ENCODE peak calls at places on chromosomes 6 and 20, in nine cellular contexts. N is astrocyte of the cerebellum; W is PC-3; Y is tibial nerve; G is cardiac muscle cell; M is neural crest cell; A is adrenal gland; J is H9; H is CD8-positive, alpha-beta T cell. P is an unnamed sample.
A peak's percentile ranks its signal among the peaks of the same experiment; 100 is the strongest.

GRCh38 chr6:112468359-112468758 is 121.2 kb downstream of the RFPL4B start:
- DNase-seq in M (no peak), N (no peak), W (peak; percentile 72), J (no peak), H (no peak), A (no peak), Y (no peak), G (peak; percentile 30), P (no peak)

GRCh38 chr6:11618533-11618932 is 81.0 kb downstream of the TMEM170B start:
- DNase-seq in A (no peak), Y (no peak), H (no peak), N (no peak), M (no peak), W (peak; percentile 56), J (no peak), G (no peak), P (no peak)

GRCh38 chr20:2246081-2246491 is 49.7 kb upstream of the TGM3 start:
- DNase-seq in H (no peak), M (no peak), W (no peak), J (peak; percentile 38), Y (no peak), N (no peak), A (no peak), G (peak; percentile 34), P (no peak)

GRCh38 chr6:107786179-107786578 is 37.9 kb downstream of the SCML4 start:
- DNase-seq in G (no peak), J (no peak), N (no peak), M (no peak), A (no peak), W (no peak), Y (no peak), H (no peak), P (no peak)

GRCh38 chr6:125781307-125781868 is 9.4 kb upstream of the NCOA7 start:
- DNase-seq in Y (no peak), G (no peak), A (peak; percentile 56), M (no peak), N (no peak), J (no peak), W (peak; percentile 31), H (no peak), P (peak; percentile 32)

GRCh38 chr6:153980176-153980575 is 58.9 kb upstream of the OPRM1 start:
- DNase-seq in N (peak; percentile 4), G (no peak), H (no peak), J (no peak), M (no peak), Y (no peak), A (no peak), W (peak; percentile 8), P (no peak)

GRCh38 chr6:136927313-136927712 is 5.2 kb downstream of the SLC35D3 start:
- DNase-seq in H (no peak), M (no peak), A (no peak), N (no peak), W (peak; percentile 6), G (no peak), Y (no peak), J (peak; percentile 51), P (no peak)

GRCh38 chr20:31758991-31759390 is 19.9 kb downstream of the TPX2 start:
- DNase-seq in Y (no peak), H (no peak), N (no peak), G (no peak), W (no peak), M (no peak), A (no peak), J (no peak), P (no peak)

GRCh38 chr20:34703573-34704176 is 469 bp upstream of the TP53INP2 start:
- DNase-seq in H (no peak), G (peak; percentile 28), Y (peak; percentile 17), J (no peak), W (peak; percentile 48), N (no peak), M (no peak), A (peak; percentile 44), P (peak; percentile 41)

DNA sequence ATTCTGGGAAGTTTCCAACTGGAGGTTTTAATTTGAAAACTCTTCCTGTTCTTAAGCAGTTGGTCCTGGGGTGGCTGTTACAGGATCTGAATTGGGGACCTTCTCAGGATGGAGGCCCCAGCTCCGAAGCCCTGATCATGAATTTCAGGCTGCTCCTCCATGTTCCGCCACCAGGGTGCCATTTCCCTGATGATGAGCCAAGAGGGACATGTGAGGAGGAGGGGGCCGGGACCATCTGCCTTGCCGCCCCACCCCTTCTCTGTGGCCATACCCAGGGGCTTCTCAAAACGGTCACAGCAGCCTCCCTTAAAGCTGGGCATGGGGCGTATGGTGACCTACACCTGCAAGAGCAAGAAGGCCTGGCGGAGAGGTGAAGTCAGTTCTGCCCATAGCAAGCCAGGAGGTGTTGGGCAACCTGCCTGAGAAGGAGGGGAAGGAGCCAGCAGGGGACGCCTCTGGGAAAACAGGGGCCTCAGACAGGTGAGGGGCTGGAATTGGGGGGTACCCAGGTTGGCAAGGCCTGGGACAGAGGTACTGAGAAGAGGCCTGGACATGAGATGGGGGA is 3.6 kb upstream of the BAK1 start:
- DNase-seq in G (no peak), Y (no peak), J (peak; percentile 73), H (no peak), N (no peak), M (peak; percentile 44), A (no peak), W (peak; percentile 53), P (peak; percentile 72)
- TF ChIP-seq CTCF in G (peak; percentile 46), Y (peak; percentile 9), J (peak; percentile 63), H (no peak), N (peak; percentile 51), M (peak; percentile 51), A (no peak), W (peak; percentile 67), P (peak; percentile 66)

GRCh38 chr20:19071442-19071717 is 141.1 kb upstream of the SLC24A3 start:
- DNase-seq in Y (no peak), N (no peak), M (no peak), J (no peak), H (no peak), W (no peak), G (no peak), A (no peak), P (no peak)

GRCh38 chr20:19072988-19073387 is 139.5 kb upstream of the SLC24A3 start:
- DNase-seq in H (no peak), J (no peak), W (no peak), G (no peak), M (no peak), Y (no peak), A (no peak), N (no peak), P (no peak)

GRCh38 chr20:19071902-19072498 is 140.4 kb upstream of the SLC24A3 start:
- DNase-seq in M (no peak), A (no peak), Y (no peak), W (no peak), N (no peak), J (no peak), H (no peak), G (no peak), P (no peak)

GRCh38 chr20:19074828-19075516 is 137.5 kb upstream of the SLC24A3 start:
- DNase-seq in G (no peak), J (no peak), M (no peak), H (peak; percentile 9), W (peak; percentile 66), A (no peak), N (no peak), Y (no peak), P (no peak)

GRCh38 chr20:19073584-19074198 is 138.8 kb upstream of the SLC24A3 start:
- DNase-seq in W (peak; percentile 20), N (no peak), J (peak; percentile 65), H (no peak), A (peak; percentile 4), Y (no peak), M (peak; percentile 6), G (peak; percentile 34), P (no peak)
- TF ChIP-seq CTCF in W (peak; percentile 66), N (no peak), J (peak; percentile 86), H (no peak), A (peak; percentile 32), Y (no peak), M (peak; percentile 53), G (no peak), P (peak; percentile 51)

GRCh38 chr20:62495798-62496325 is 20.1 kb upstream of the GATA5 start:
- DNase-seq in N (no peak), G (no peak), A (no peak), Y (no peak), M (no peak), H (no peak), J (no peak), W (no peak), P (peak; percentile 27)

GRCh38 chr20:62494980-62495797 is 19.4 kb upstream of the GATA5 start:
- DNase-seq in G (no peak), W (no peak), M (no peak), Y (no peak), J (no peak), H (no peak), A (peak; percentile 44), N (no peak), P (no peak)

GRCh38 chr20:62498874-62499273 is 23.1 kb upstream of the GATA5 start:
- DNase-seq in Y (no peak), A (no peak), W (no peak), J (no peak), H (no peak), M (no peak), G (no peak), N (no peak), P (no peak)

GRCh38 chr20:62494537-62494936 is 18.7 kb upstream of the GATA5 start:
- DNase-seq in Y (no peak), H (no peak), J (no peak), N (no peak), A (no peak), M (no peak), G (peak; percentile 43), W (no peak), P (no peak)

DNA sequence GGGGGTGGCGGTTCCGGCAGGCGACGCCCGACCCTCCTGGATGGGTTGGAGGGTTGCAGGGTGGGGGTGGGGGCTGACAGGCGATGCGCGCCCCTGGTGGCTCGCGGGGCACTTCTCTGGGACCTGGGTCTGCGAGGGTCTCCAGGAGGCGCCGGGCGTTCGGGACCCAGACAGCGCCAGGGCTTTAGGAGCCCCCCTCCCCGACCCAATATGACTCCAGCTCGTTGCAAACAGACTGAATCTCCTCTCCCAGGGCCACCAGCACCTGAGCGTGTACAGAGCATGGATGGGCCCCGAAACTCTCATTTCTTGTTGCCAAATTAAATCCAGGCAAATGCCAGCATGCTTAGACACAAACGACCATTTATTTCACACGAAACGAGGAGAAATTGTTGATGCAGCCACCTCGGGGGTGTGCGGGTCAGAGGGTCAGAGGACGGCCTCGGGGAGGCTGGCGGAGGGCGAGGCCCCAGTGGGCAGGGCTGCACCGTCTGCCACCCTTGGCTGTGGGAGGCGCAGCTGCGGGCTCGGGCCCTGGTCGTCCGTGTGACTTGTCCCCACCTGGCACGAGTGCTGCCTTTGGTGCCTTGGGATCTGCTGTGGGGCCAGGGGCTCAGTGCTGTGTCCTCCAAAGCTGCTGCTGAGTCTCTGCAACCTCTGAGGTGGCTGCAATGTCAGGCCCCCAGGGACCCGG is 20.9 kb upstream of the GATA5 start:
- DNase-seq in M (peak; percentile 49), N (no peak), G (peak; percentile 74), W (peak; percentile 33), A (no peak), J (peak; percentile 81), Y (no peak), H (no peak), P (peak; percentile 77)
- TF ChIP-seq CTCF in M (peak; percentile 81), N (peak; percentile 36), G (peak; percentile 47), W (peak; percentile 74), A (peak; percentile 41), J (peak; percentile 88), Y (peak; percentile 36), H (peak; percentile 46), P (peak; percentile 85)

GRCh38 chr6:131950767-131951575 is at the start of gene CCN2:
- DNase-seq in W (peak; percentile 87), J (peak; percentile 97), H (no peak), Y (peak; percentile 79), M (peak; percentile 78), G (peak; percentile 91), N (peak; percentile 99), A (peak; percentile 67), P (peak; percentile 58)
- TF ChIP-seq CTCF in W (no peak), J (no peak), H (no peak), Y (peak; percentile 19), M (peak; percentile 45), G (no peak), N (no peak), A (no peak), P (peak; percentile 17)